ENCODE peak calls at places on chromosomes 16 and 17, in six cellular contexts. One of them, this sample, is unnamed.

GRCh38 chr17:47367257-47367656 is 43.5 kb downstream of the EFCAB13 start:
- DNase-seq in GM12865: no peak
- DNase-seq in suprapubic skin: no peak
- DNase-seq in heart right ventricle: no peak
- DNase-seq in WERI-Rb-1: no peak
- DNase-seq in body of pancreas: no peak
- DNase-seq in this sample: no peak

GRCh38 chr16:19748389-19749110 is 30.5 kb downstream of the IQCK start:
- DNase-seq in WERI-Rb-1: no peak
- DNase-seq in GM12865: no peak
- DNase-seq in suprapubic skin: no peak
- DNase-seq in heart right ventricle: no peak
- DNase-seq in body of pancreas: no peak
- DNase-seq in this sample: no peak

GRCh38 chr16:23182675-23183485 is at the start of gene SCNN1G:
- DNase-seq in heart right ventricle: no peak
- DNase-seq in WERI-Rb-1: peak; percentile 27
- DNase-seq in GM12865: peak; percentile 16
- DNase-seq in body of pancreas: no peak
- DNase-seq in suprapubic skin: no peak
- DNase-seq in this sample: no peak

GRCh38 chr17:66944365-66945203 is 19.9 kb upstream of the CACNG4 start:
- DNase-seq in body of pancreas: no peak
- DNase-seq in WERI-Rb-1: no peak
- DNase-seq in GM12865: no peak
- DNase-seq in suprapubic skin: no peak
- DNase-seq in heart right ventricle: no peak
- DNase-seq in this sample: no peak

GRCh38 chr17:10844667-10845387 is 6.9 kb upstream of the PIRT start:
- DNase-seq in WERI-Rb-1: peak; percentile 78
- DNase-seq in body of pancreas: peak; percentile 70
- DNase-seq in suprapubic skin: peak; percentile 89
- DNase-seq in GM12865: peak; percentile 73
- DNase-seq in heart right ventricle: peak; percentile 67
- DNase-seq in this sample: peak; percentile 77

GRCh38 chr17:47252209-47252608 is 1.4 kb upstream of the ITGB3 start:
- DNase-seq in suprapubic skin: no peak
- DNase-seq in heart right ventricle: no peak
- DNase-seq in body of pancreas: no peak
- DNase-seq in GM12865: no peak
- DNase-seq in WERI-Rb-1: no peak
- DNase-seq in this sample: no peak

GRCh38 chr17:80798595-80799552 is 192.8 kb upstream of the CHMP6 start:
- DNase-seq in body of pancreas: no peak
- DNase-seq in suprapubic skin: peak; percentile 41
- DNase-seq in heart right ventricle: no peak
- DNase-seq in GM12865: no peak
- DNase-seq in WERI-Rb-1: no peak
- DNase-seq in this sample: no peak

GRCh38 chr16:11392041-11392581 is 46.9 kb downstream of the RMI2 start:
- DNase-seq in suprapubic skin: no peak
- DNase-seq in GM12865: no peak
- DNase-seq in heart right ventricle: no peak
- DNase-seq in body of pancreas: no peak
- DNase-seq in WERI-Rb-1: no peak
- DNase-seq in this sample: no peak

GRCh38 chr16:66553223-66553622 is 847 bp downstream of the CKLF start:
- DNase-seq in heart right ventricle: no peak
- DNase-seq in body of pancreas: peak; percentile 36
- DNase-seq in suprapubic skin: no peak
- DNase-seq in GM12865: no peak
- DNase-seq in WERI-Rb-1: no peak
- DNase-seq in this sample: no peak

GRCh38 chr17:27521281-27522027 is 65.2 kb downstream of the KSR1 start:
- DNase-seq in body of pancreas: peak; percentile 68
- DNase-seq in heart right ventricle: no peak
- DNase-seq in suprapubic skin: no peak
- DNase-seq in WERI-Rb-1: peak; percentile 41
- DNase-seq in GM12865: no peak
- DNase-seq in this sample: no peak

GRCh38 chr16:86896976-86897375 is 318.6 kb downstream of the FOXL1 start:
- DNase-seq in WERI-Rb-1: no peak
- DNase-seq in body of pancreas: no peak
- DNase-seq in GM12865: no peak
- DNase-seq in heart right ventricle: no peak
- DNase-seq in suprapubic skin: no peak
- DNase-seq in this sample: no peak

GRCh38 chr17:80838381-80839345 is 153.0 kb upstream of the CHMP6 start:
- DNase-seq in heart right ventricle: no peak
- DNase-seq in body of pancreas: no peak
- DNase-seq in GM12865: no peak
- DNase-seq in suprapubic skin: no peak
- DNase-seq in WERI-Rb-1: no peak
- DNase-seq in this sample: no peak

GRCh38 chr16:84895016-84895415 is 75.2 kb downstream of the CRISPLD2 start:
- DNase-seq in heart right ventricle: no peak
- DNase-seq in body of pancreas: no peak
- DNase-seq in suprapubic skin: no peak
- DNase-seq in GM12865: no peak
- DNase-seq in WERI-Rb-1: no peak
- DNase-seq in this sample: no peak

GRCh38 chr17:76202516-76202915 is 37.8 kb downstream of the RNF157 start:
- DNase-seq in WERI-Rb-1: no peak
- DNase-seq in GM12865: no peak
- DNase-seq in suprapubic skin: no peak
- DNase-seq in body of pancreas: no peak
- DNase-seq in heart right ventricle: no peak
- DNase-seq in this sample: no peak

GRCh38 chr17:61469949-61470348 is 17.7 kb downstream of the TBX4 start:
- DNase-seq in heart right ventricle: no peak
- DNase-seq in body of pancreas: no peak
- DNase-seq in GM12865: no peak
- DNase-seq in WERI-Rb-1: no peak
- DNase-seq in suprapubic skin: no peak
- DNase-seq in this sample: no peak

GRCh38 chr17:67531291-67531690 is 154.2 kb downstream of the PITPNC1 start:
- DNase-seq in body of pancreas: peak; percentile 40
- DNase-seq in suprapubic skin: no peak
- DNase-seq in heart right ventricle: no peak
- DNase-seq in WERI-Rb-1: no peak
- DNase-seq in GM12865: peak; percentile 89
- DNase-seq in this sample: no peak

GRCh38 chr17:69608114-69608513 is 193.6 kb downstream of the MAP2K6 start:
- DNase-seq in body of pancreas: no peak
- DNase-seq in WERI-Rb-1: no peak
- DNase-seq in suprapubic skin: no peak
- DNase-seq in heart right ventricle: no peak
- DNase-seq in GM12865: no peak
- DNase-seq in this sample: no peak

GRCh38 chr17:66746736-66747135 is 88.2 kb upstream of the CACNG5 start:
- DNase-seq in heart right ventricle: no peak
- DNase-seq in suprapubic skin: no peak
- DNase-seq in body of pancreas: no peak
- DNase-seq in GM12865: no peak
- DNase-seq in WERI-Rb-1: no peak
- DNase-seq in this sample: no peak

GRCh38 chr16:84643677-84644076 is 4.6 kb upstream of the KLHL36 start:
- DNase-seq in GM12865: peak; percentile 42
- DNase-seq in suprapubic skin: no peak
- DNase-seq in WERI-Rb-1: no peak
- DNase-seq in heart right ventricle: no peak
- DNase-seq in body of pancreas: no peak
- DNase-seq in this sample: no peak

GRCh38 chr16:84893849-84894599 is 74.2 kb downstream of the CRISPLD2 start:
- DNase-seq in WERI-Rb-1: no peak
- DNase-seq in suprapubic skin: no peak
- DNase-seq in body of pancreas: peak; percentile 24
- DNase-seq in GM12865: peak; percentile 56
- DNase-seq in heart right ventricle: no peak
- DNase-seq in this sample: no peak

GRCh38 chr16:1044515-1045362 is 27.8 kb upstream of the SSTR5 start:
- DNase-seq in heart right ventricle: no peak
- DNase-seq in body of pancreas: no peak
- DNase-seq in WERI-Rb-1: no peak
- DNase-seq in GM12865: no peak
- DNase-seq in suprapubic skin: no peak
- DNase-seq in this sample: no peak

GRCh38 chr17:38449364-38449763 is 21.1 kb downstream of the ARHGAP23 start:
- DNase-seq in body of pancreas: no peak
- DNase-seq in WERI-Rb-1: no peak
- DNase-seq in heart right ventricle: no peak
- DNase-seq in GM12865: no peak
- DNase-seq in suprapubic skin: no peak
- DNase-seq in this sample: no peak

GRCh38 chr17:38450699-38451029 is 22.4 kb downstream of the ARHGAP23 start:
- DNase-seq in suprapubic skin: no peak
- DNase-seq in GM12865: no peak
- DNase-seq in body of pancreas: no peak
- DNase-seq in WERI-Rb-1: no peak
- DNase-seq in heart right ventricle: no peak
- DNase-seq in this sample: no peak

GRCh38 chr17:38452719-38453118 is 24.5 kb downstream of the ARHGAP23 start:
- DNase-seq in suprapubic skin: no peak
- DNase-seq in WERI-Rb-1: no peak
- DNase-seq in heart right ventricle: no peak
- DNase-seq in GM12865: no peak
- DNase-seq in body of pancreas: no peak
- DNase-seq in this sample: no peak

GRCh38 chr17:38451840-38452529 is 23.7 kb downstream of the ARHGAP23 start:
- DNase-seq in suprapubic skin: no peak
- DNase-seq in GM12865: no peak
- DNase-seq in heart right ventricle: peak; percentile 69
- DNase-seq in body of pancreas: no peak
- DNase-seq in WERI-Rb-1: peak; percentile 91
- DNase-seq in this sample: no peak

DNA sequence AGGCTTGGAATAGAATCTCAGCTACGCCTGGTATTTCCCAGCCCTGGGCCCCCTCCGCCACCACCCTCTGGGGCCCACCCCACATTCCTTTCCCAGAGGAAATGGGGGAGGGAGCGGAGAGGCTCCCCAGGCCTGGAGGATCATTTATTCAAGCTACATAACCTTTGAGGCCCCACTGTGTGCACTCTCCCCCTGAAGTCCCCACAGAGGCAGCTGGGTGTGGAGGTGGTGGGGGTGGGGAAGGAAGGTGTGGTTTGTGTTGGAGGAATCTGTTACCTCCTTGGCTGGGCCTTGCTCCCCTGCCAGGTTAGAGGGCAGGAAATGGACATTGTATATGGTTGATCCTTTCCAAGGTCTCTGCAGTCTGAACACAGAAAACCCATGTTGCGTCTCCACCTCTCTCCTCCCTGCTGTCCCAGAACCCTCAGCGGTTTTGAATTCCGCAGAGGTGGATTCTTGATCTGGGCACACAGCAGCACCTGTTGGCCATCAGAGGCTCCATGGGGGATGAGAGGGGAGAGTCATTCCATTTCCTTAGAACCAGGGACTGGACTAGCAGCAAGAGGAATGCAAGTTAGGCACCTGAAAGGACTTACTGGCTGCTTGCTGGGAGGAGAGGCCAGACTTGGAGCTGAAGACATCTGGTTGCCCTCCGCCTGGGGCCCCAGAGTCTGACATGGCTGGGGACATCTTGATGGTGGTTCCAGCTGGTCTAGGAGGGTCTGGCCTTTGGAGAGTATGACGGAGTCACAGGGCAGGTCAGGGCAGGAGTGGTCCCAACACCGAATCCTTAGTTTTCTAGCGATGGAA is 23.0 kb downstream of the ARHGAP23 start:
- DNase-seq in heart right ventricle: peak; percentile 75
- DNase-seq in WERI-Rb-1: no peak
- DNase-seq in body of pancreas: no peak
- DNase-seq in suprapubic skin: no peak
- DNase-seq in GM12865: no peak
- DNase-seq in this sample: no peak
- TF ChIP-seq CTCF in heart right ventricle: no peak
- TF ChIP-seq CTCF in WERI-Rb-1: no peak
- TF ChIP-seq CTCF in body of pancreas: no peak
- TF ChIP-seq CTCF in suprapubic skin: no peak
- TF ChIP-seq CTCF in GM12865: no peak
- TF ChIP-seq CTCF in this sample: no peak

GRCh38 chr16:2770057-2770780 is 6.9 kb downstream of the ELOB start:
- DNase-seq in heart right ventricle: no peak
- DNase-seq in GM12865: peak; percentile 47
- DNase-seq in WERI-Rb-1: peak; percentile 43
- DNase-seq in suprapubic skin: no peak
- DNase-seq in body of pancreas: no peak
- DNase-seq in this sample: no peak
- TF ChIP-seq CTCF in heart right ventricle: no peak
- TF ChIP-seq CTCF in GM12865: no peak
- TF ChIP-seq CTCF in WERI-Rb-1: peak; percentile 38
- TF ChIP-seq CTCF in suprapubic skin: no peak
- TF ChIP-seq CTCF in body of pancreas: no peak
- TF ChIP-seq CTCF in this sample: no peak

GRCh38 chr17:64692187-64692586 is 30.1 kb upstream of the SMURF2 start:
- DNase-seq in body of pancreas: no peak
- DNase-seq in WERI-Rb-1: no peak
- DNase-seq in heart right ventricle: no peak
- DNase-seq in GM12865: no peak
- DNase-seq in suprapubic skin: no peak
- DNase-seq in this sample: no peak
- TF ChIP-seq CTCF in body of pancreas: no peak
- TF ChIP-seq CTCF in WERI-Rb-1: no peak
- TF ChIP-seq CTCF in heart right ventricle: no peak
- TF ChIP-seq CTCF in GM12865: no peak
- TF ChIP-seq CTCF in suprapubic skin: no peak
- TF ChIP-seq CTCF in this sample: no peak

GRCh38 chr17:42980766-42981397 is 517 bp downstream of the RUNDC1 start:
- DNase-seq in heart right ventricle: peak; percentile 27
- DNase-seq in body of pancreas: peak; percentile 54
- DNase-seq in GM12865: peak; percentile 80
- DNase-seq in WERI-Rb-1: peak; percentile 71
- DNase-seq in suprapubic skin: no peak
- DNase-seq in this sample: peak; percentile 74

GRCh38 chr17:42984486-42984885 is 4.1 kb downstream of the RUNDC1 start:
- DNase-seq in suprapubic skin: no peak
- DNase-seq in body of pancreas: no peak
- DNase-seq in GM12865: no peak
- DNase-seq in WERI-Rb-1: no peak
- DNase-seq in heart right ventricle: no peak
- DNase-seq in this sample: no peak

GRCh38 chr17:42982266-42982665 is 1.9 kb downstream of the RUNDC1 start:
- DNase-seq in suprapubic skin: no peak
- DNase-seq in body of pancreas: no peak
- DNase-seq in GM12865: no peak
- DNase-seq in heart right ventricle: no peak
- DNase-seq in WERI-Rb-1: no peak
- DNase-seq in this sample: no peak

GRCh38 chr17:42989146-42989545 is 8.8 kb downstream of the RUNDC1 start:
- DNase-seq in body of pancreas: no peak
- DNase-seq in WERI-Rb-1: no peak
- DNase-seq in GM12865: no peak
- DNase-seq in suprapubic skin: no peak
- DNase-seq in heart right ventricle: no peak
- DNase-seq in this sample: no peak

DNA sequence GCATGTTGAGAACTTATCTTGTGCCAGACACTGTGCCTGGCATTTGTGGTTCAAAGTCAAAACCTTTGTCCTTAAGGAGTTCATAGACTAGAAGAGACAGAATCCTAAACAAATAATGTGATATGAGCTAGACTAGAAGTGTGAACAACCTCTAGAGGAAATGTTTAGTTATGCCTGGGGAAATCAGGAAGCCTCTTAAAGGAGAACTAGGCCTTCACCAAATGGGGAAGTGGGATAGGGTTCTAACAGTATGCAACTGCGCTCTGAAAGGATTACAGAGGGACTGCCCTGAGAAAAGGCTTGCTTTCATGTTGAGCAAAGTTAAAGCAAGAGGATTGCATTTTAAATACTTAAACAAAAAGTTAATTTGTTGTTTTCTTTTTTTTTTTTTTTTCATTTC is 4.9 kb downstream of the RUNDC1 start:
- DNase-seq in GM12865: peak; percentile 82
- DNase-seq in heart right ventricle: no peak
- DNase-seq in WERI-Rb-1: no peak
- DNase-seq in suprapubic skin: no peak
- DNase-seq in body of pancreas: no peak
- DNase-seq in this sample: no peak
- TF ChIP-seq CTCF in GM12865: no peak
- TF ChIP-seq CTCF in heart right ventricle: no peak
- TF ChIP-seq CTCF in WERI-Rb-1: no peak
- TF ChIP-seq CTCF in suprapubic skin: no peak
- TF ChIP-seq CTCF in body of pancreas: no peak
- TF ChIP-seq CTCF in this sample: no peak